ENCODE peak calls at places on chromosomes 2 and 18, in nine cellular contexts. H, Y, X, P, C, E, W, Z and T are unnamed samples.

GRCh38 chr18:50042611-50043010 is 152.3 kb downstream of the MYO5B start:
- DNase-seq in H (no peak), Y (no peak), X (no peak), P (no peak), C (no peak), E (no peak), W (no peak), Z (no peak), T (no peak)

GRCh38 chr2:203840816-203841215 is 26.8 kb upstream of the CTLA4 start:
- DNase-seq in H (no peak), Y (no peak), X (no peak), P (no peak), C (no peak), E (no peak), W (no peak), Z (no peak), T (no peak)

GRCh38 chr18:12645751-12646203 is 12.1 kb downstream of the SPIRE1 start:
- DNase-seq in H (no peak), Y (no peak), X (no peak), P (peak), C (peak), E (no peak), W (no peak), Z (peak), T (no peak)

GRCh38 chr2:47652041-47652713 is 130.8 kb upstream of the MSH6 start:
- DNase-seq in H (no peak), Y (no peak), X (no peak), P (no peak), C (no peak), E (peak), W (no peak), Z (no peak), T (no peak)

GRCh38 chr2:124283090-124283489 is 258.0 kb downstream of the CNTNAP5 start:
- DNase-seq in H (no peak), Y (no peak), X (no peak), P (no peak), C (peak), E (no peak), W (peak), Z (peak), T (peak)

GRCh38 chr2:147382322-147382948 is 462.4 kb upstream of the ACVR2A start:
- DNase-seq in H (no peak), Y (no peak), X (no peak), P (no peak), C (no peak), E (no peak), W (peak), Z (no peak), T (no peak)

GRCh38 chr2:191178806-191179514 is 28.2 kb upstream of the STAT4 start:
- DNase-seq in H (no peak), Y (no peak), X (no peak), P (peak), C (peak), E (no peak), W (peak), Z (peak), T (no peak)

GRCh38 chr2:85257359-85258193 is 70.2 kb downstream of the TGOLN2 start:
- DNase-seq in H (no peak), Y (no peak), X (no peak), P (peak), C (peak), E (no peak), W (no peak), Z (peak), T (no peak)

GRCh38 chr2:229408356-229408755 is 137.3 kb upstream of the PID1 start:
- DNase-seq in H (no peak), Y (no peak), X (no peak), P (peak), C (peak), E (no peak), W (peak), Z (peak), T (no peak)

GRCh38 chr2:120510751-120511395 is 164.9 kb downstream of the INHBB start:
- DNase-seq in H (no peak), Y (no peak), X (no peak), P (no peak), C (no peak), E (no peak), W (no peak), Z (no peak), T (no peak)

GRCh38 chr2:1611886-1612285 is 132.4 kb downstream of the PXDN start:
- DNase-seq in H (no peak), Y (no peak), X (no peak), P (no peak), C (no peak), E (no peak), W (no peak), Z (no peak), T (no peak)

GRCh38 chr2:69083126-69083733 is 70.3 kb downstream of the ANTXR1 start:
- DNase-seq in H (no peak), Y (no peak), X (no peak), P (no peak), C (peak), E (no peak), W (peak), Z (peak), T (no peak)

GRCh38 chr2:145652992-145653545 is 1133.2 kb upstream of the ZEB2 start:
- DNase-seq in H (no peak), Y (no peak), X (no peak), P (no peak), C (peak), E (no peak), W (peak), Z (peak), T (no peak)

GRCh38 chr2:241637233-241638062 is at the start of gene ATG4B:
- DNase-seq in H (peak), Y (peak), X (peak), P (peak), C (peak), E (peak), W (peak), Z (peak), T (peak)

GRCh38 chr18:31044926-31045325 is 2.4 kb upstream of the DSC3 start:
- DNase-seq in H (no peak), Y (no peak), X (no peak), P (no peak), C (no peak), E (no peak), W (peak), Z (no peak), T (no peak)

GRCh38 chr2:71896385-71897144 is 251.1 kb downstream of the CYP26B1 start:
- DNase-seq in H (no peak), Y (no peak), X (no peak), P (no peak), C (no peak), E (no peak), W (no peak), Z (no peak), T (no peak)

GRCh38 chr2:240465765-240466578 is 30.5 kb downstream of the GPC1 start:
- DNase-seq in H (no peak), Y (no peak), X (peak), P (peak), C (no peak), E (no peak), W (no peak), Z (no peak), T (no peak)

GRCh38 chr2:96436961-96437360 is 68.2 kb downstream of the NEURL3 start:
- DNase-seq in H (no peak), Y (no peak), X (no peak), P (no peak), C (no peak), E (no peak), W (no peak), Z (no peak), T (peak)

GRCh38 chr18:40380657-40381441 is 1574.2 kb upstream of the PIK3C3 start:
- DNase-seq in H (no peak), Y (no peak), X (no peak), P (no peak), C (peak), E (no peak), W (no peak), Z (peak), T (no peak)

GRCh38 chr2:156350374-156351142 is 18.0 kb upstream of the NR4A2 start:
- DNase-seq in H (no peak), Y (no peak), X (no peak), P (no peak), C (no peak), E (no peak), W (no peak), Z (no peak), T (no peak)

GRCh38 chr18:22691988-22692710 is 241.0 kb upstream of the RBBP8 start:
- DNase-seq in H (no peak), Y (no peak), X (no peak), P (no peak), C (peak), E (no peak), W (no peak), Z (peak), T (no peak)

GRCh38 chr2:128347701-128348504 is 29.2 kb upstream of the HS6ST1 start:
- DNase-seq in H (no peak), Y (no peak), X (no peak), P (peak), C (peak), E (no peak), W (no peak), Z (peak), T (no peak)

GRCh38 chr2:157170299-157170698 is 87.2 kb upstream of the GALNT5 start:
- DNase-seq in H (no peak), Y (no peak), X (no peak), P (no peak), C (no peak), E (no peak), W (no peak), Z (peak), T (no peak)

GRCh38 chr2:153568105-153568504 is 89.5 kb upstream of the RPRM start:
- DNase-seq in H (no peak), Y (no peak), X (no peak), P (no peak), C (no peak), E (no peak), W (no peak), Z (no peak), T (no peak)

GRCh38 chr2:179694963-179695362 is 166.4 kb downstream of the ZNF385B start:
- DNase-seq in H (no peak), Y (no peak), X (no peak), P (no peak), C (no peak), E (no peak), W (no peak), Z (no peak), T (no peak)

GRCh38 chr2:9033385-9034175 is 30.1 kb upstream of the MBOAT2 start:
- DNase-seq in H (no peak), Y (no peak), X (no peak), P (no peak), C (peak), E (no peak), W (no peak), Z (peak), T (no peak)

GRCh38 chr18:58102020-58102419 is 58.0 kb downstream of the NEDD4L start:
- DNase-seq in H (no peak), Y (no peak), X (no peak), P (no peak), C (no peak), E (no peak), W (no peak), Z (no peak), T (peak)

GRCh38 chr18:23556145-23556780 is 30.0 kb downstream of the NPC1 start:
- DNase-seq in H (no peak), Y (no peak), X (no peak), P (no peak), C (no peak), E (no peak), W (no peak), Z (no peak), T (no peak)

GRCh38 chr2:104841694-104842093 is 12.2 kb upstream of the POU3F3 start:
- DNase-seq in H (no peak), Y (no peak), X (no peak), P (no peak), C (no peak), E (no peak), W (no peak), Z (no peak), T (no peak)

GRCh38 chr2:8576525-8577157 is 105.2 kb upstream of the ID2 start:
- DNase-seq in H (peak), Y (no peak), X (no peak), P (peak), C (no peak), E (peak), W (no peak), Z (no peak), T (no peak)

GRCh38 chr2:126761981-126762878 is 106.3 kb downstream of the GYPC start:
- DNase-seq in H (no peak), Y (no peak), X (no peak), P (no peak), C (no peak), E (no peak), W (no peak), Z (no peak), T (no peak)

GRCh38 chr2:23286765-23287155 is 98.2 kb upstream of the KLHL29 start:
- DNase-seq in H (no peak), Y (no peak), X (no peak), P (peak), C (peak), E (no peak), W (peak), Z (peak), T (no peak)

GRCh38 chr18:33934258-33934657 is 290.5 kb downstream of the NOL4 start:
- DNase-seq in H (no peak), Y (no peak), X (no peak), P (no peak), C (no peak), E (no peak), W (no peak), Z (no peak), T (no peak)

GRCh38 chr18:53941601-53942335 is 282.7 kb downstream of the MBD2 start:
- DNase-seq in H (no peak), Y (peak), X (no peak), P (no peak), C (peak), E (no peak), W (no peak), Z (peak), T (no peak)

GRCh38 chr2:85706604-85707296 is 12.6 kb downstream of the GNLY start:
- DNase-seq in H (no peak), Y (peak), X (no peak), P (peak), C (no peak), E (no peak), W (no peak), Z (no peak), T (no peak)

GRCh38 chr2:172864182-172864581 is 128.5 kb downstream of the RAPGEF4 start:
- DNase-seq in H (no peak), Y (no peak), X (no peak), P (peak), C (no peak), E (peak), W (no peak), Z (peak), T (peak)